ENCODE peak calls at places on chromosomes 6 and 20, in nine cellular contexts. G, R, I, K, D, X, C, T and H are unnamed samples.

GRCh38 chr20:20065366-20065765 is 13.0 kb downstream of the CFAP61 start:
- DNase-seq in G (no peak), R (no peak), I (no peak), K (no peak), D (no peak), X (no peak), C (no peak), T (no peak), H (no peak)

GRCh38 chr6:144662812-144663211 is 377.7 kb downstream of the UTRN start:
- DNase-seq in G (no peak), R (no peak), I (no peak), K (no peak), D (no peak), X (no peak), C (no peak), T (peak), H (no peak)

GRCh38 chr6:23735151-23735550 is 390.9 kb upstream of the NRSN1 start:
- DNase-seq in G (no peak), R (no peak), I (no peak), K (no peak), D (no peak), X (no peak), C (no peak), T (no peak), H (no peak)

GRCh38 chr6:48109902-48110301 is 1.1 kb downstream of the PTCHD4 start:
- DNase-seq in G (no peak), R (no peak), I (no peak), K (no peak), D (no peak), X (no peak), C (no peak), T (peak), H (no peak)

GRCh38 chr20:1617055-1617454 is 2.8 kb downstream of the SIRPB1 start:
- DNase-seq in G (no peak), R (no peak), I (no peak), K (no peak), D (no peak), X (no peak), C (no peak), T (peak), H (no peak)

GRCh38 chr6:20252311-20252710 is 40.0 kb upstream of the MBOAT1 start:
- DNase-seq in G (no peak), R (no peak), I (no peak), K (no peak), D (no peak), X (no peak), C (no peak), T (no peak), H (no peak)

GRCh38 chr6:101465871-101466270 is 72.4 kb downstream of the GRIK2 start:
- DNase-seq in G (no peak), R (no peak), I (no peak), K (no peak), D (no peak), X (no peak), C (no peak), T (no peak), H (no peak)

GRCh38 chr20:10667560-10668167 is 6.1 kb downstream of the JAG1 start:
- DNase-seq in G (no peak), R (no peak), I (no peak), K (no peak), D (no peak), X (no peak), C (no peak), T (no peak), H (no peak)

GRCh38 chr20:10902836-10903410 is 229.1 kb upstream of the JAG1 start:
- DNase-seq in G (no peak), R (no peak), I (no peak), K (no peak), D (no peak), X (no peak), C (no peak), T (peak), H (no peak)

GRCh38 chr6:75206338-75207210 is 721 bp upstream of the COL12A1 start:
- DNase-seq in G (no peak), R (no peak), I (no peak), K (no peak), D (no peak), X (no peak), C (no peak), T (peak), H (no peak)

GRCh38 chr6:88730602-88731001 is 232.8 kb downstream of the RNGTT start:
- DNase-seq in G (no peak), R (peak), I (no peak), K (no peak), D (no peak), X (no peak), C (no peak), T (peak), H (no peak)

GRCh38 chr6:72999995-73000394 is 225.3 kb downstream of the KHDC1L start:
- DNase-seq in G (no peak), R (no peak), I (no peak), K (no peak), D (no peak), X (no peak), C (no peak), T (no peak), H (no peak)

GRCh38 chr6:156900292-156900691 is 123.1 kb downstream of the ARID1B start:
- DNase-seq in G (no peak), R (no peak), I (no peak), K (no peak), D (no peak), X (no peak), C (no peak), T (no peak), H (no peak)

GRCh38 chr6:26240157-26240980 is 124.6 kb upstream of the BTN3A2 start:
- DNase-seq in G (no peak), R (peak), I (peak), K (no peak), D (peak), X (peak), C (no peak), T (peak), H (no peak)

GRCh38 chr6:83086751-83087150 is 19.3 kb downstream of the DOP1A start:
- DNase-seq in G (no peak), R (no peak), I (no peak), K (no peak), D (no peak), X (no peak), C (no peak), T (no peak), H (no peak)